ENCODE peak calls at places on chromosomes 5 and 9, in five cellular contexts. One of them, this sample, is unnamed.

GRCh38 chr5:158802941-158803341 is 296.8 kb downstream of the EBF1 start:
- DNase-seq in stimulated activated CD8-positive, alpha-beta memory T cell treated with anti-CD3 and anti-CD28 coated beads, Interleukin-15, amount 100 ng/mL, for 4 hours: no peak
- DNase-seq in type B pancreatic cell: no peak
- DNase-seq in A549: no peak
- DNase-seq in NCI-H2029: no peak
- DNase-seq in this sample: no peak

GRCh38 chr9:126974604-126975003 is 60.0 kb downstream of the RALGPS1 start:
- DNase-seq in NCI-H2029: no peak
- DNase-seq in A549: no peak
- DNase-seq in type B pancreatic cell: no peak
- DNase-seq in stimulated activated CD8-positive, alpha-beta memory T cell treated with anti-CD3 and anti-CD28 coated beads, Interleukin-15, amount 100 ng/mL, for 4 hours: no peak
- DNase-seq in this sample: no peak

GRCh38 chr5:124847907-124848306 is 101.5 kb upstream of the ZNF608 start:
- DNase-seq in type B pancreatic cell: no peak
- DNase-seq in stimulated activated CD8-positive, alpha-beta memory T cell treated with anti-CD3 and anti-CD28 coated beads, Interleukin-15, amount 100 ng/mL, for 4 hours: no peak
- DNase-seq in A549: no peak
- DNase-seq in NCI-H2029: peak
- DNase-seq in this sample: no peak

GRCh38 chr5:55051357-55051756 is 27.3 kb downstream of the GZMK start:
- DNase-seq in A549: no peak
- DNase-seq in type B pancreatic cell: no peak
- DNase-seq in stimulated activated CD8-positive, alpha-beta memory T cell treated with anti-CD3 and anti-CD28 coated beads, Interleukin-15, amount 100 ng/mL, for 4 hours: no peak
- DNase-seq in NCI-H2029: no peak
- DNase-seq in this sample: no peak

GRCh38 chr9:108775901-108776306 is 79.9 kb downstream of the ACTL7B start:
- DNase-seq in A549: no peak
- DNase-seq in stimulated activated CD8-positive, alpha-beta memory T cell treated with anti-CD3 and anti-CD28 coated beads, Interleukin-15, amount 100 ng/mL, for 4 hours: no peak
- DNase-seq in type B pancreatic cell: no peak
- DNase-seq in NCI-H2029: no peak
- DNase-seq in this sample: no peak

GRCh38 chr5:55919625-55920024 is 68.5 kb downstream of the IL31RA start:
- DNase-seq in A549: no peak
- DNase-seq in NCI-H2029: no peak
- DNase-seq in type B pancreatic cell: no peak
- DNase-seq in stimulated activated CD8-positive, alpha-beta memory T cell treated with anti-CD3 and anti-CD28 coated beads, Interleukin-15, amount 100 ng/mL, for 4 hours: no peak
- DNase-seq in this sample: no peak

GRCh38 chr9:14704281-14704680 is 11.0 kb upstream of the ZDHHC21 start:
- DNase-seq in NCI-H2029: no peak
- DNase-seq in type B pancreatic cell: no peak
- DNase-seq in A549: no peak
- DNase-seq in stimulated activated CD8-positive, alpha-beta memory T cell treated with anti-CD3 and anti-CD28 coated beads, Interleukin-15, amount 100 ng/mL, for 4 hours: no peak
- DNase-seq in this sample: no peak

GRCh38 chr5:13821366-13821765 is 123.1 kb downstream of the DNAH5 start:
- DNase-seq in NCI-H2029: no peak
- DNase-seq in stimulated activated CD8-positive, alpha-beta memory T cell treated with anti-CD3 and anti-CD28 coated beads, Interleukin-15, amount 100 ng/mL, for 4 hours: no peak
- DNase-seq in type B pancreatic cell: no peak
- DNase-seq in A549: no peak
- DNase-seq in this sample: no peak

GRCh38 chr9:134131471-134132207 is 4.2 kb upstream of the WDR5 start:
- DNase-seq in A549: no peak
- DNase-seq in stimulated activated CD8-positive, alpha-beta memory T cell treated with anti-CD3 and anti-CD28 coated beads, Interleukin-15, amount 100 ng/mL, for 4 hours: no peak
- DNase-seq in NCI-H2029: no peak
- DNase-seq in type B pancreatic cell: no peak
- DNase-seq in this sample: no peak

GRCh38 chr5:10453564-10453963 is 11.9 kb downstream of the ROPN1L start:
- DNase-seq in NCI-H2029: no peak
- DNase-seq in A549: no peak
- DNase-seq in type B pancreatic cell: no peak
- DNase-seq in stimulated activated CD8-positive, alpha-beta memory T cell treated with anti-CD3 and anti-CD28 coated beads, Interleukin-15, amount 100 ng/mL, for 4 hours: no peak
- DNase-seq in this sample: no peak

GRCh38 chr9:35845824-35846771 is 17.1 kb downstream of the TMEM8B start:
- DNase-seq in NCI-H2029: no peak
- DNase-seq in type B pancreatic cell: no peak
- DNase-seq in stimulated activated CD8-positive, alpha-beta memory T cell treated with anti-CD3 and anti-CD28 coated beads, Interleukin-15, amount 100 ng/mL, for 4 hours: no peak
- DNase-seq in A549: no peak
- DNase-seq in this sample: no peak

GRCh38 chr5:61245486-61245885 is 83.2 kb upstream of the SMIM15 start:
- DNase-seq in A549: no peak
- DNase-seq in stimulated activated CD8-positive, alpha-beta memory T cell treated with anti-CD3 and anti-CD28 coated beads, Interleukin-15, amount 100 ng/mL, for 4 hours: no peak
- DNase-seq in type B pancreatic cell: no peak
- DNase-seq in NCI-H2029: peak
- DNase-seq in this sample: no peak

GRCh38 chr9:97938081-97938644 is at the start of gene HEMGN:
- DNase-seq in A549: no peak
- DNase-seq in type B pancreatic cell: no peak
- DNase-seq in stimulated activated CD8-positive, alpha-beta memory T cell treated with anti-CD3 and anti-CD28 coated beads, Interleukin-15, amount 100 ng/mL, for 4 hours: peak
- DNase-seq in NCI-H2029: no peak
- DNase-seq in this sample: no peak

GRCh38 chr9:132423503-132423902 is 13.5 kb downstream of the CFAP77 start:
- DNase-seq in NCI-H2029: no peak
- DNase-seq in type B pancreatic cell: no peak
- DNase-seq in A549: no peak
- DNase-seq in stimulated activated CD8-positive, alpha-beta memory T cell treated with anti-CD3 and anti-CD28 coated beads, Interleukin-15, amount 100 ng/mL, for 4 hours: no peak
- DNase-seq in this sample: no peak

GRCh38 chr5:1706021-1706420 is 93.6 kb downstream of the MRPL36 start:
- DNase-seq in stimulated activated CD8-positive, alpha-beta memory T cell treated with anti-CD3 and anti-CD28 coated beads, Interleukin-15, amount 100 ng/mL, for 4 hours: no peak
- DNase-seq in type B pancreatic cell: no peak
- DNase-seq in A549: no peak
- DNase-seq in NCI-H2029: no peak
- DNase-seq in this sample: no peak

GRCh38 chr5:10592598-10592997 is 28.7 kb downstream of the ANKRD33B start:
- DNase-seq in type B pancreatic cell: no peak
- DNase-seq in stimulated activated CD8-positive, alpha-beta memory T cell treated with anti-CD3 and anti-CD28 coated beads, Interleukin-15, amount 100 ng/mL, for 4 hours: no peak
- DNase-seq in NCI-H2029: no peak
- DNase-seq in A549: no peak
- DNase-seq in this sample: no peak

GRCh38 chr9:130126721-130127429 is 45.3 kb upstream of the NCS1 start:
- DNase-seq in A549: no peak
- DNase-seq in NCI-H2029: no peak
- DNase-seq in type B pancreatic cell: no peak
- DNase-seq in stimulated activated CD8-positive, alpha-beta memory T cell treated with anti-CD3 and anti-CD28 coated beads, Interleukin-15, amount 100 ng/mL, for 4 hours: no peak
- DNase-seq in this sample: no peak

GRCh38 chr5:127313847-127314473 is 23.4 kb downstream of the MEGF10 start:
- DNase-seq in A549: peak
- DNase-seq in stimulated activated CD8-positive, alpha-beta memory T cell treated with anti-CD3 and anti-CD28 coated beads, Interleukin-15, amount 100 ng/mL, for 4 hours: peak
- DNase-seq in type B pancreatic cell: no peak
- DNase-seq in NCI-H2029: peak
- DNase-seq in this sample: peak

GRCh38 chr9:73121375-73121935 is 30.2 kb upstream of the ANXA1 start:
- DNase-seq in A549: no peak
- DNase-seq in NCI-H2029: no peak
- DNase-seq in type B pancreatic cell: no peak
- DNase-seq in stimulated activated CD8-positive, alpha-beta memory T cell treated with anti-CD3 and anti-CD28 coated beads, Interleukin-15, amount 100 ng/mL, for 4 hours: no peak
- DNase-seq in this sample: no peak

GRCh38 chr9:110115868-110116542 is 92.0 kb downstream of the C9orf152 start:
- DNase-seq in type B pancreatic cell: no peak
- DNase-seq in A549: no peak
- DNase-seq in stimulated activated CD8-positive, alpha-beta memory T cell treated with anti-CD3 and anti-CD28 coated beads, Interleukin-15, amount 100 ng/mL, for 4 hours: no peak
- DNase-seq in NCI-H2029: no peak
- DNase-seq in this sample: no peak

GRCh38 chr5:7904170-7904569 is 35.2 kb downstream of the MTRR start:
- DNase-seq in A549: peak
- DNase-seq in type B pancreatic cell: no peak
- DNase-seq in NCI-H2029: no peak
- DNase-seq in stimulated activated CD8-positive, alpha-beta memory T cell treated with anti-CD3 and anti-CD28 coated beads, Interleukin-15, amount 100 ng/mL, for 4 hours: no peak
- DNase-seq in this sample: no peak

GRCh38 chr5:150001660-150002493 is 1.3 kb downstream of the HMGXB3 start:
- DNase-seq in type B pancreatic cell: no peak
- DNase-seq in NCI-H2029: peak
- DNase-seq in stimulated activated CD8-positive, alpha-beta memory T cell treated with anti-CD3 and anti-CD28 coated beads, Interleukin-15, amount 100 ng/mL, for 4 hours: peak
- DNase-seq in A549: peak
- DNase-seq in this sample: no peak

GRCh38 chr5:36878421-36879088 is 2.0 kb downstream of the NIPBL start:
- DNase-seq in NCI-H2029: no peak
- DNase-seq in A549: no peak
- DNase-seq in type B pancreatic cell: no peak
- DNase-seq in stimulated activated CD8-positive, alpha-beta memory T cell treated with anti-CD3 and anti-CD28 coated beads, Interleukin-15, amount 100 ng/mL, for 4 hours: no peak
- DNase-seq in this sample: no peak

GRCh38 chr5:158777647-158778368 is 321.9 kb downstream of the EBF1 start:
- DNase-seq in NCI-H2029: no peak
- DNase-seq in A549: no peak
- DNase-seq in type B pancreatic cell: no peak
- DNase-seq in stimulated activated CD8-positive, alpha-beta memory T cell treated with anti-CD3 and anti-CD28 coated beads, Interleukin-15, amount 100 ng/mL, for 4 hours: no peak
- DNase-seq in this sample: no peak

GRCh38 chr5:138230981-138231589 is 18.0 kb upstream of the CDC23 start:
- DNase-seq in A549: no peak
- DNase-seq in NCI-H2029: peak
- DNase-seq in stimulated activated CD8-positive, alpha-beta memory T cell treated with anti-CD3 and anti-CD28 coated beads, Interleukin-15, amount 100 ng/mL, for 4 hours: no peak
- DNase-seq in type B pancreatic cell: no peak
- DNase-seq in this sample: no peak

GRCh38 chr9:134210908-134211810 is 46.8 kb upstream of the RNU6ATAC start:
- DNase-seq in stimulated activated CD8-positive, alpha-beta memory T cell treated with anti-CD3 and anti-CD28 coated beads, Interleukin-15, amount 100 ng/mL, for 4 hours: no peak
- DNase-seq in A549: no peak
- DNase-seq in type B pancreatic cell: no peak
- DNase-seq in NCI-H2029: no peak
- DNase-seq in this sample: no peak

GRCh38 chr5:178116406-178116885 is 3.1 kb downstream of the N4BP3 start:
- DNase-seq in type B pancreatic cell: no peak
- DNase-seq in stimulated activated CD8-positive, alpha-beta memory T cell treated with anti-CD3 and anti-CD28 coated beads, Interleukin-15, amount 100 ng/mL, for 4 hours: peak
- DNase-seq in A549: no peak
- DNase-seq in NCI-H2029: no peak
- DNase-seq in this sample: no peak

GRCh38 chr9:91572811-91573210 is 149.2 kb upstream of the NFIL3 start:
- DNase-seq in NCI-H2029: no peak
- DNase-seq in type B pancreatic cell: no peak
- DNase-seq in stimulated activated CD8-positive, alpha-beta memory T cell treated with anti-CD3 and anti-CD28 coated beads, Interleukin-15, amount 100 ng/mL, for 4 hours: no peak
- DNase-seq in A549: no peak
- DNase-seq in this sample: no peak

GRCh38 chr5:112772095-112772494 is 34.4 kb downstream of the APC start:
- DNase-seq in type B pancreatic cell: no peak
- DNase-seq in stimulated activated CD8-positive, alpha-beta memory T cell treated with anti-CD3 and anti-CD28 coated beads, Interleukin-15, amount 100 ng/mL, for 4 hours: no peak
- DNase-seq in NCI-H2029: no peak
- DNase-seq in A549: no peak
- DNase-seq in this sample: no peak